ENCODE peak calls at places on chromosomes 11 and 22, in seven cellular contexts. O, Q, X, B, A, Z and M are unnamed samples.

GRCh38 chr11:118200901-118201680 is 23.7 kb downstream of the JAML start:
- DNase-seq in X (no peak), B (no peak), O (no peak), Q (no peak), Z (no peak), A (no peak), M (peak)

GRCh38 chr11:113504071-113504470 is 28.9 kb upstream of the DRD2 start:
- DNase-seq in O (no peak), X (no peak), Z (no peak), Q (no peak), B (no peak), A (no peak), M (no peak)

GRCh38 chr11:58318532-58318931 is 40.3 kb downstream of the OR5B17 start:
- DNase-seq in X (peak), B (no peak), A (no peak), Z (no peak), Q (peak), O (peak), M (no peak)

GRCh38 chr11:92675303-92675702 is 294.1 kb upstream of the MTNR1B start:
- DNase-seq in Q (no peak), O (no peak), B (no peak), Z (no peak), X (no peak), A (no peak), M (no peak)

GRCh38 chr11:36475192-36475591 is 34.9 kb downstream of the TRAF6 start:
- DNase-seq in Z (no peak), O (no peak), A (no peak), X (no peak), Q (no peak), B (no peak), M (no peak)

GRCh38 chr11:64034411-64034811 is 1.3 kb upstream of the FLRT1 start:
- DNase-seq in X (no peak), Q (no peak), Z (no peak), O (no peak), A (no peak), B (no peak), M (no peak)

GRCh38 chr22:39110631-39111561 is 13.9 kb downstream of the APOBEC3H start:
- DNase-seq in Q (no peak), O (no peak), Z (no peak), B (no peak), X (no peak), A (no peak), M (no peak)

GRCh38 chr11:10328314-10329090 is 23.6 kb downstream of the ADM start:
- DNase-seq in B (no peak), O (peak), X (peak), Z (no peak), A (peak), Q (peak), M (no peak)

GRCh38 chr11:113475160-113475761 is at the start of gene DRD2:
- DNase-seq in O (no peak), Z (no peak), A (peak), B (no peak), Q (no peak), X (no peak), M (no peak)

GRCh38 chr11:46216040-46216764 is 61.3 kb upstream of the CREB3L1 start:
- DNase-seq in Q (peak), O (no peak), A (peak), B (no peak), X (no peak), Z (no peak), M (no peak)

GRCh38 chr11:95790933-95791247 is 592 bp downstream of the CEP57 start:
- DNase-seq in O (peak), Q (peak), A (peak), Z (peak), B (peak), X (peak), M (peak)

GRCh38 chr11:104876838-104877500 is 21.3 kb downstream of the CASP12 start:
- DNase-seq in Q (no peak), A (no peak), Z (peak), B (no peak), X (no peak), O (no peak), M (peak)

GRCh38 chr22:45084400-45084920 is 74.7 kb upstream of the PHF21B start:
- DNase-seq in O (no peak), X (no peak), Z (no peak), A (no peak), Q (no peak), B (no peak), M (no peak)

GRCh38 chr11:46736615-46737014 is 17.6 kb downstream of the F2 start:
- DNase-seq in O (no peak), Z (no peak), B (no peak), X (no peak), A (no peak), Q (no peak), M (no peak)

GRCh38 chr11:123018702-123019101 is 37.1 kb upstream of the BSX start:
- DNase-seq in B (no peak), X (no peak), A (no peak), Z (no peak), O (no peak), Q (no peak), M (no peak)

DNA sequence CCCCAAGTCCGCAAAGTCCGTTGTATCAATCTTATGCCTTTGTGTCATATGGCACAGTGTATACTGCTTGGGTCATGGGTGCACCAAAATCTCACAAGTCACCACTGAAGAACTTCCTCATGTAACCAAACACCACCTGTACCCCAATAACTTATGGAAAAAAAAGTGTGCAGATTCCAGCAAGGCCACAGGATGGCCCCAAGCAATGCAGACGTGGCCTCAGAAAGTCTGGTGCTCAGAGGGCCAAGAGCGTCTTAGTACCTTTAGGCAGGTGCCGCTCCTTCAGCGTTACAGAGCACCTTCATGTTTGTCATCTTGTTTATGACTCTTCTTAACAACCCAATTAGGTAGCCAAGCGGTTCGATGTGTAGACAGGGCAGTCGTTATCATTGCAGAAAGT is 65.3 kb downstream of the PRDM11 start:
- DNase-seq in Z (no peak), O (no peak), A (no peak), X (no peak), Q (no peak), B (no peak), M (no peak)
- TF ChIP-seq CTCF in Z (no peak), O (no peak), A (no peak), X (peak), Q (no peak), B (no peak), M (no peak)

DNA sequence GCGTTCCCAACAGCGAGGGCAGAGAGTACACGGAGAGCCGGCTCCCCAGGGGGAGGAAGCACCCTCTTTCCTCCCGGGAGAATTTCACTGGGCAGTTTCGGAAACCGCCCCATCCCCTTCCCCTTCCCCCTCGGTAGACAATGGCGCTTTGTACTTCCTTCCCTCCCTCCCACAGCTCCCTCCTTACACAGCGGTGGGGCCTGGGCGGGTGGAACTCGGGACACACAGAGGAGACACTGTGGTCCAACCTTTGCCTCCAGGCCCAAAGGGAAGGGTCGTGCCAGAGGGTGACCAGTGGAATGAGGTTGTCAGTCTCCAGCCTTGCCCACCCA is 4.3 kb downstream of the SMTN start:
- DNase-seq in O (no peak), B (no peak), Q (no peak), Z (no peak), A (peak), X (no peak), M (no peak)
- TF ChIP-seq CTCF in O (no peak), B (no peak), Q (no peak), Z (no peak), A (no peak), X (no peak), M (peak)

DNA sequence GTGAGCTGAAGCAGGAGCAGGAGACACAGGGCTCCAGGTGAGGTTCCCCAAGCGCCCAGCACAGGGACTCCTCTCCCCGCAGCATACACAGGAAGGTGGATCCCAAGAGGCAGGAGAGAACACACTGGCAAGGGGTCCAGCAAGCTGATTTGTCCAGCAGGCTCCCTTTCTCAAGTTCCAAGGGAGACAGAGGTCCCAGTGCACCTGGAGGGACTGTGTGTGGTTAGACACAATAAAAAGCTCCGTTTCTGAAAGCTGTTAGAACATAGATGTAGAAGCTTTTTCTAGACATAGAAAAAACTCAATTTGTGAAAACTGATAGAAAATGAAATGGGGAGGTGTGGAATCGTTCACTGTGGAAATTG is 1.8 kb downstream of the CALCB start:
- DNase-seq in X (no peak), B (no peak), O (no peak), Z (no peak), Q (no peak), A (no peak), M (no peak)
- TF ChIP-seq CTCF in X (no peak), B (no peak), O (no peak), Z (no peak), Q (peak), A (no peak), M (no peak)

GRCh38 chr11:1461806-1462455 is 24.6 kb downstream of the MOB2 start:
- DNase-seq in B (no peak), X (no peak), A (no peak), Z (no peak), O (no peak), Q (no peak), M (no peak)

GRCh38 chr11:1459739-1460395 is 26.7 kb downstream of the MOB2 start:
- DNase-seq in X (no peak), Z (no peak), A (no peak), O (no peak), B (no peak), Q (peak), M (no peak)

GRCh38 chr11:1460396-1460795 is 26.2 kb downstream of the MOB2 start:
- DNase-seq in O (peak), Z (no peak), B (peak), Q (peak), X (no peak), A (no peak), M (no peak)

GRCh38 chr11:1462576-1462975 is 24.0 kb downstream of the MOB2 start:
- DNase-seq in A (no peak), O (no peak), Z (no peak), Q (no peak), B (no peak), X (no peak), M (no peak)

DNA sequence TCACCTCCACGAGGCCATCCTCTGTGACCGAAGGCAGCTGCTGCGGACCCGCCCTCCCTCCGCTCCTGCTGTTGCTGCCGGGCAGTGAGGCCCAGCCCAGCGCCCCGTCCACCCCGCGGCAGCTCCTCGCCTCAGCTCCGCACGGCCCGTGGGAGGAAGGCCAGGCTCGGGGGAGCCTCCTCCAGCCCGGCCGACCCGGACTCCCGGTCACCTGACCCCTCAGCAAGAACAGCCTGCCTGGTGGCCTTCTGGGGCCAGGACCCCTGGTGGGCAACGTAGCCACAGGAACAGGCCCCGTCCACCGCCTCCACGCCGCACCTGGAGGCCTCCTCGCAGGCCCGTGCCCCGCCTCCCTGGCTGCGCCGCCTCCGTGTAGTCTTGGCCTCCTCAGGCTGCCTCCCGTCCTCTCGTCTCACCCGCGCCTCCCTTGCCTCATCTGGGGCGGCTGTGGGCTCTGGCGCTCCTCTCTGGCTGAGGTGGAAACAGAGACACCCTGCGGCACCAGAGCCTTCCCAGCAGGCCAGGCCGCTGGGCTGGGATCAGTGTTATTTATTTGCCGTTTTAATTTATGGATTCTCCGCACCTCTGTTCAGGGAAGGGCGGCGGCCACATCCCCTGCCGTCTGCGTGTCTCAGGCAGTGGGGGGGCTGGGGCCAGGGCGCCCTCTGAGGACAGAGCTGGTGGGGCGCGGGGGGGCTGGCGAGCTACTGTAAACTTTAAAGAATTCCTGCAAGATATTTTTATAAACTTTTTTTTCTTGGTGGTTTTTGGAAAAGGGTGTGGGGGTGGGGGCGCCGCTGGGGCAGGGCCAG is 25.4 kb downstream of the MOB2 start:
- DNase-seq in X (no peak), Z (no peak), B (no peak), Q (peak), A (no peak), O (peak), M (no peak)
- TF ChIP-seq CTCF in X (no peak), Z (no peak), B (no peak), Q (no peak), A (no peak), O (no peak), M (no peak)

GRCh38 chr22:35642305-35642741 is 5.9 kb upstream of the APOL6 start:
- DNase-seq in Z (no peak), O (peak), A (peak), B (no peak), Q (peak), X (no peak), M (no peak)
- TF ChIP-seq CTCF in Z (no peak), O (no peak), A (no peak), B (no peak), Q (no peak), X (no peak), M (no peak)

GRCh38 chr11:106305458-106305857 is 228.0 kb downstream of the AASDHPPT start:
- DNase-seq in Z (no peak), A (no peak), O (no peak), B (no peak), X (no peak), Q (no peak), M (no peak)

GRCh38 chr11:106302416-106302815 is 225.0 kb downstream of the AASDHPPT start:
- DNase-seq in X (no peak), Q (no peak), A (no peak), O (no peak), B (no peak), Z (no peak), M (no peak)

GRCh38 chr11:106309070-106309684 is 231.7 kb downstream of the AASDHPPT start:
- DNase-seq in A (no peak), Z (no peak), X (no peak), O (no peak), Q (no peak), B (no peak), M (no peak)

GRCh38 chr11:106304274-106304673 is 226.8 kb downstream of the AASDHPPT start:
- DNase-seq in X (peak), Z (no peak), O (peak), A (no peak), B (no peak), Q (peak), M (no peak)

GRCh38 chr11:106306942-106307341 is 229.5 kb downstream of the AASDHPPT start:
- DNase-seq in O (peak), Q (peak), Z (no peak), A (no peak), B (no peak), X (no peak), M (no peak)
- TF ChIP-seq CTCF in O (peak), Q (no peak), Z (no peak), A (no peak), B (no peak), X (peak), M (no peak)

GRCh38 chr22:17097062-17097461 is 12.3 kb downstream of the IL17RA start:
- DNase-seq in A (peak), X (no peak), O (no peak), B (no peak), Z (peak), Q (no peak), M (no peak)

GRCh38 chr22:17093081-17093480 is 8.3 kb downstream of the IL17RA start:
- DNase-seq in Q (no peak), X (no peak), O (no peak), A (peak), Z (no peak), B (no peak), M (no peak)

GRCh38 chr22:17096095-17096494 is 11.3 kb downstream of the IL17RA start:
- DNase-seq in A (peak), B (no peak), Z (no peak), Q (no peak), X (no peak), O (no peak), M (no peak)

GRCh38 chr22:17097701-17098100 is 12.9 kb downstream of the IL17RA start:
- DNase-seq in A (peak), Q (no peak), B (no peak), X (no peak), O (no peak), Z (no peak), M (no peak)

GRCh38 chr22:17095538-17095937 is 10.7 kb downstream of the IL17RA start:
- DNase-seq in B (no peak), X (no peak), Q (no peak), Z (no peak), A (peak), O (no peak), M (no peak)
- TF ChIP-seq CTCF in B (no peak), X (peak), Q (peak), Z (no peak), A (no peak), O (peak), M (no peak)

DNA sequence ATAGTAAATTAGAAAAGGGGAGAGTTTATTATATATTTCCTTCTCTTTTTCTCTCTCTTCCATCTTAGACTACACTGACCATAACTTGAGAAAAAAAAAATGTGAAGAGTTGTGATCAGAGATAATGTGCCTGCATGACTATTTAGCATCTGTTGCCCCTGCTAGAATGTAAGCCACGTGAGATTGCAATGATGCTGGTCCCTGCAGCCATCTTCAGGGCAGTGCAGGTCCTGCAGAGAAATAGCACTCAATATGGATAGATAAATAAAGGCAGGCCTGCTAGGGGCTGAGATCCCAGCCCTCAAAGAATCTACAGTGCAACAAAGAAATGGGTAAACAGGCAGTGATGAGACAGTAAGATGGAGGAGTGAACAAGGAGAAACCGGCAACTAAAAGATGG is 7.8 kb upstream of the DKK3 start:
- DNase-seq in O (no peak), X (no peak), Z (no peak), A (no peak), Q (no peak), B (no peak), M (no peak)
- TF ChIP-seq CTCF in O (peak), X (peak), Z (no peak), A (no peak), Q (peak), B (no peak), M (no peak)

GRCh38 chr11:106969660-106970059 is 48.6 kb downstream of the GUCY1A2 start:
- DNase-seq in Z (no peak), B (no peak), Q (no peak), O (no peak), A (no peak), X (no peak), M (no peak)

GRCh38 chr11:106971864-106972263 is 46.4 kb downstream of the GUCY1A2 start:
- DNase-seq in Z (no peak), A (no peak), Q (no peak), B (no peak), O (no peak), X (no peak), M (no peak)

GRCh38 chr11:106974831-106975230 is 43.4 kb downstream of the GUCY1A2 start:
- DNase-seq in O (no peak), X (no peak), B (no peak), A (no peak), Z (no peak), Q (peak), M (no peak)
- TF ChIP-seq CTCF in O (peak), X (no peak), B (no peak), A (no peak), Z (no peak), Q (no peak), M (no peak)

GRCh38 chr22:26797910-26798309 is 140.5 kb downstream of the MIAT start:
- DNase-seq in Z (no peak), B (no peak), O (no peak), A (no peak), Q (no peak), X (no peak), M (peak)
- TF ChIP-seq CTCF in Z (no peak), B (no peak), O (peak), A (no peak), Q (no peak), X (peak), M (no peak)